ENCODE peak calls at places on chromosomes 1 and 21, in five cellular contexts. I is stimulated activated CD8-positive, alpha-beta memory T cell treated with anti-CD3 and anti-CD28 coated beads, Interleukin-2, amount 100 ng/mL, for 1 hour; K is stimulated activated CD4-positive, alpha-beta T cell treated with anti-CD3 and anti-CD28 coated beads, Interleukin-4, amount 100 ng/mL, for 48 hours; S is fibroblast of mammary gland; T is central memory CD8-positive, alpha-beta T cell. W is an unnamed sample.

GRCh38 chr1:109789771-109790170 is 26.0 kb upstream of the EPS8L3 start:
- DNase-seq in I (no peak), T (no peak), S (no peak), K (no peak), W (no peak)

GRCh38 chr1:151282883-151283725 is 1.0 kb downstream of the ZNF687 start:
- DNase-seq in I (peak), S (no peak), K (no peak), T (no peak), W (no peak)

GRCh38 chr1:111197598-111198289 is 2.7 kb downstream of the DENND2D start:
- DNase-seq in S (no peak), T (peak), I (peak), K (peak), W (peak)

GRCh38 chr21:46111193-46111571 is 13.3 kb downstream of the COL6A2 start:
- DNase-seq in S (no peak), T (peak), K (no peak), I (no peak), W (no peak)

GRCh38 chr21:28900481-28900880 is 92.2 kb downstream of the LTN1 start:
- DNase-seq in S (no peak), I (no peak), K (no peak), T (no peak), W (no peak)

GRCh38 chr1:86155807-86156561 is 588 bp downstream of the COL24A1 start:
- DNase-seq in S (peak), T (no peak), I (no peak), K (no peak), W (peak)

GRCh38 chr1:35640380-35641232 is 720 bp downstream of the PSMB2 start:
- DNase-seq in T (no peak), K (no peak), I (no peak), S (no peak), W (no peak)

GRCh38 chr1:13646533-13646932 is 53.5 kb upstream of the PRDM2 start:
- DNase-seq in T (no peak), K (no peak), S (no peak), I (no peak), W (no peak)

GRCh38 chr1:87325982-87326738 is 2.5 kb upstream of the LMO4 start:
- DNase-seq in S (peak), K (no peak), I (no peak), T (peak), W (peak)

GRCh38 chr1:218674280-218674773 is 329.2 kb downstream of the TGFB2 start:
- DNase-seq in K (no peak), I (no peak), S (peak), T (no peak), W (peak)

GRCh38 chr1:48760889-48761288 is 15.8 kb downstream of the BEND5 start:
- DNase-seq in I (no peak), K (no peak), S (peak), T (no peak), W (no peak)

GRCh38 chr1:204225841-204226745 is 12.3 kb upstream of the GOLT1A start:
- DNase-seq in S (no peak), T (no peak), K (no peak), I (no peak), W (no peak)

GRCh38 chr1:78836736-78837135 is 169.8 kb downstream of the ADGRL4 start:
- DNase-seq in I (no peak), S (peak), T (no peak), K (no peak), W (no peak)

GRCh38 chr21:14901482-14901958 is 163.3 kb downstream of the NRIP1 start:
- DNase-seq in I (no peak), S (peak), T (no peak), K (no peak), W (no peak)

GRCh38 chr21:30152792-30153191 is 13.8 kb downstream of the CLDN17 start:
- DNase-seq in I (no peak), K (no peak), T (no peak), S (no peak), W (no peak)

GRCh38 chr1:17935230-17935629 is 172.4 kb upstream of the IGSF21 start:
- DNase-seq in I (no peak), K (no peak), S (no peak), T (no peak), W (no peak)

GRCh38 chr1:110749960-110750359 is 75.2 kb upstream of the KCNA3 start:
- DNase-seq in I (no peak), T (no peak), K (no peak), S (no peak), W (no peak)

GRCh38 chr1:54095543-54096286 is 42.3 kb downstream of the TCEANC2 start:
- DNase-seq in K (no peak), T (no peak), I (no peak), S (no peak), W (no peak)

GRCh38 chr1:167082511-167083027 is 7.6 kb downstream of the GPA33 start:
- DNase-seq in K (no peak), I (no peak), S (no peak), T (no peak), W (no peak)

GRCh38 chr1:206021796-206022365 is 1.8 kb downstream of the CTSE start:
- DNase-seq in T (no peak), K (no peak), S (peak), I (no peak), W (no peak)

GRCh38 chr1:79040424-79041089 is 34.0 kb upstream of the ADGRL4 start:
- DNase-seq in K (no peak), S (peak), I (no peak), T (no peak), W (no peak)

GRCh38 chr1:45953934-45954333 is 150.5 kb downstream of the MAST2 start:
- DNase-seq in I (no peak), S (peak), K (no peak), T (no peak), W (peak)

GRCh38 chr21:28737671-28738279 is 254.9 kb downstream of the LTN1 start:
- DNase-seq in K (no peak), S (no peak), T (no peak), I (no peak), W (no peak)

GRCh38 chr1:243287128-243287470 is 31.3 kb downstream of the SDCCAG8 start:
- DNase-seq in K (no peak), T (no peak), S (peak), I (no peak), W (no peak)

GRCh38 chr1:162035241-162035640 is 11.6 kb upstream of the OLFML2B start:
- DNase-seq in S (no peak), K (no peak), I (no peak), T (no peak), W (no peak)

GRCh38 chr1:229893762-229894444 is 173.1 kb upstream of the GALNT2 start:
- DNase-seq in S (no peak), K (no peak), T (no peak), I (no peak), W (no peak)

GRCh38 chr1:214952648-214953047 is 129.9 kb upstream of the KCNK2 start:
- DNase-seq in T (no peak), I (no peak), S (no peak), K (no peak), W (peak)

GRCh38 chr1:154726443-154726842 is 118.5 kb upstream of the ADAR start:
- DNase-seq in S (no peak), I (no peak), K (no peak), T (no peak), W (no peak)

GRCh38 chr1:76562292-76562691 is 305.0 kb upstream of the ST6GALNAC5 start:
- DNase-seq in K (no peak), T (no peak), S (no peak), I (no peak), W (no peak)

W was measured in HEK293T.